ENCODE peak calls at places on chromosomes 4 and X, in nine cellular contexts. K, L, I, F, E, V, D, H and Z are unnamed samples.
A peak's percentile ranks its signal among the peaks of the same experiment; 100 is the strongest.

GRCh38 chr4:188110036-188110435 is 633 bp upstream of the TRIML2 start:
- DNase-seq in D (no peak), K (no peak), I (no peak), E (no peak), L (no peak), H (no peak), F (no peak), V (no peak), Z (no peak)

GRCh38 chr4:55609393-55609821 is 17.4 kb upstream of the PDCL2 start:
- DNase-seq in L (no peak), K (peak; percentile 39), E (peak; percentile 67), F (no peak), I (no peak), D (no peak), V (no peak), H (no peak), Z (no peak)

GRCh38 chr4:126779446-126780166 is 853.2 kb upstream of the INTU start:
- DNase-seq in H (no peak), F (no peak), I (no peak), D (no peak), L (no peak), K (peak; percentile 21), E (peak; percentile 90), V (no peak), Z (peak; percentile 54)

GRCh38 chr4:171983935-171984805 is 171.0 kb downstream of the GALNTL6 start:
- DNase-seq in I (no peak), V (no peak), L (no peak), H (no peak), D (no peak), E (no peak), F (no peak), K (no peak), Z (no peak)

GRCh38 chr4:179582164-179582563 is 2139.9 kb upstream of the AGA start:
- DNase-seq in L (no peak), H (no peak), F (no peak), E (no peak), D (no peak), K (no peak), I (no peak), V (no peak), Z (no peak)

GRCh38 chr4:47913858-47914218 is 545 bp downstream of the NFXL1 start:
- DNase-seq in H (no peak), E (peak; percentile 34), D (no peak), V (no peak), K (no peak), F (no peak), I (no peak), L (peak; percentile 25), Z (peak; percentile 34)

GRCh38 chr4:117596917-117597316 is 437.4 kb upstream of the NDST3 start:
- DNase-seq in H (no peak), I (no peak), L (no peak), K (no peak), E (no peak), D (no peak), F (no peak), V (no peak), Z (no peak)

GRCh38 chr4:92090887-92091286 is 212.9 kb upstream of the GRID2 start:
- DNase-seq in V (no peak), E (no peak), I (no peak), L (no peak), F (no peak), K (no peak), H (no peak), D (no peak), Z (no peak)

GRCh38 chrX:140918398-140919043 is 83.9 kb upstream of the SPANXB1 start:
- DNase-seq in D (peak; percentile 64), F (peak; percentile 8), I (peak; percentile 80), L (peak; percentile 44), V (peak; percentile 54), H (no peak), K (no peak), E (peak; percentile 38), Z (peak; percentile 17)

GRCh38 chr4:23384741-23385140 is 505.1 kb downstream of the PPARGC1A start:
- DNase-seq in K (no peak), D (no peak), I (no peak), H (no peak), E (peak; percentile 33), V (no peak), F (no peak), L (no peak), Z (no peak)

GRCh38 chrX:56788229-56788628 is 59.2 kb downstream of the NBDY start:
- DNase-seq in E (no peak), D (peak; percentile 50), H (no peak), K (no peak), F (no peak), V (no peak), L (peak; percentile 34), I (no peak), Z (no peak)

GRCh38 chr4:72568959-72569718 is at the start of gene ADAMTS3:
- DNase-seq in D (peak; percentile 79), L (no peak), H (no peak), K (peak; percentile 27), F (peak; percentile 15), I (peak; percentile 10), V (no peak), E (peak; percentile 70), Z (peak; percentile 87)

GRCh38 chr4:35105486-35105885 is 1138.8 kb downstream of the ARAP2 start:
- DNase-seq in E (no peak), V (no peak), D (no peak), K (no peak), F (no peak), I (no peak), L (no peak), H (no peak), Z (no peak)

GRCh38 chr4:83644677-83645639 is 109.0 kb downstream of the GPAT3 start:
- DNase-seq in H (no peak), I (peak; percentile 61), L (peak; percentile 51), F (peak; percentile 48), V (peak; percentile 30), K (no peak), E (peak; percentile 78), D (no peak), Z (peak; percentile 61)

GRCh38 chr4:125322363-125322730 is 7.6 kb downstream of the FAT4 start:
- DNase-seq in D (no peak), F (no peak), E (peak; percentile 50), L (no peak), I (no peak), V (no peak), H (no peak), K (peak; percentile 24), Z (no peak)